ENCODE peak calls at places on chromosomes 7 and 10, in ten cellular contexts. S is lung; M is tibial nerve; E is hepatocyte; N is Peyer's patch; O is CD4-positive, alpha-beta memory T cell; X is adrenal gland; L is SJCRH30; G is A549; K is SJSA1. P is an unnamed sample. For H3K9me3 and H3K4me1, the result is how much of the 10 kb centered on the place peaks cover.

GRCh38 chr10:114301951-114302710 is 63.1 kb downstream of the VWA2 start:
- DNase-seq in S (no peak), M (no peak), E (no peak), N (peak), O (no peak), X (no peak), L (no peak), G (no peak), K (no peak), P (no peak)

GRCh38 chr10:34866848-34867247 is 51.8 kb upstream of the PARD3 start:
- DNase-seq in S (no peak), M (no peak), E (no peak), N (no peak), O (no peak), X (peak), L (peak), G (no peak), K (no peak), P (peak)

GRCh38 chr10:61781969-61782403 is 119.3 kb downstream of the CABCOCO1 start:
- DNase-seq in S (no peak), M (no peak), E (peak), N (no peak), O (no peak), X (no peak), L (no peak), G (no peak), K (no peak), P (no peak)

GRCh38 chr7:2862831-2863361 is 18.8 kb upstream of the GNA12 start:
- DNase-seq in S (no peak), M (no peak), E (no peak), N (no peak), O (no peak), X (no peak), L (peak), G (no peak), K (peak), P (no peak)

GRCh38 chr10:60491162-60491561 is 101.5 kb upstream of the ANK3 start:
- DNase-seq in S (no peak), M (no peak), E (no peak), N (no peak), O (no peak), X (no peak), L (no peak), G (no peak), K (no peak), P (no peak)

GRCh38 chr10:47276576-47277351 is 23.2 kb upstream of the GDF10 start:
- DNase-seq in S (no peak), M (no peak), E (peak), N (no peak), O (no peak), X (no peak), L (no peak), G (no peak), K (no peak), P (no peak)

GRCh38 chr10:49162063-49162462 is 26.1 kb downstream of the TMEM273 start:
- DNase-seq in S (no peak), M (no peak), E (no peak), N (no peak), O (no peak), X (no peak), L (no peak), G (no peak), K (no peak), P (no peak)

GRCh38 chr10:128897414-128897928 is 569.6 kb upstream of the MGMT start:
- DNase-seq in S (peak), M (no peak), E (no peak), N (no peak), O (no peak), X (no peak), L (no peak), G (no peak), K (no peak), P (no peak)

GRCh38 chr7:117621075-117621474 is 141.2 kb downstream of the CFTR start:
- DNase-seq in S (no peak), M (no peak), E (no peak), N (no peak), O (no peak), X (no peak), L (no peak), G (no peak), K (no peak), P (no peak)

GRCh38 chr7:130899638-130900401 is 165.8 kb upstream of the KLF14 start:
- DNase-seq in S (no peak), M (no peak), E (peak), N (peak), O (no peak), X (no peak), L (no peak), G (no peak), K (no peak), P (peak)

GRCh38 chr10:23439920-23440875 is 1.3 kb downstream of the OTUD1 start:
- DNase-seq in S (no peak), M (no peak), E (peak), N (peak), O (peak), X (peak), L (peak), G (peak), K (peak), P (peak)

GRCh38 chr7:75881436-75882095 is 2.7 kb downstream of the RHBDD2 start:
- DNase-seq in S (no peak), M (no peak), E (no peak), N (no peak), O (no peak), X (no peak), L (no peak), G (no peak), K (no peak), P (no peak)

GRCh38 chr10:122503004-122503403 is 41.7 kb downstream of the HTRA1 start:
- DNase-seq in S (no peak), M (no peak), E (no peak), N (no peak), O (no peak), X (no peak), L (no peak), G (no peak), K (no peak), P (no peak)

GRCh38 chr10:68666280-68666760 is 54.7 kb upstream of the CCAR1 start:
- DNase-seq in S (no peak), M (no peak), E (no peak), N (no peak), O (no peak), X (no peak), L (no peak), G (no peak), K (peak), P (no peak)

GRCh38 chr7:87759511-87759910 is 116.6 kb downstream of the SLC25A40 start:
- DNase-seq in S (no peak), M (no peak), E (no peak), N (no peak), O (no peak), X (no peak), L (no peak), G (no peak), K (no peak), P (no peak)

GRCh38 chr10:105044902-105045301 is 403.8 kb downstream of the SORCS3 start:
- DNase-seq in S (no peak), M (no peak), E (no peak), N (no peak), O (no peak), X (no peak), L (no peak), G (no peak), K (no peak), P (no peak)

GRCh38 chr10:105037029-105037428 is 395.9 kb downstream of the SORCS3 start:
- DNase-seq in S (no peak), M (no peak), E (no peak), N (no peak), O (no peak), X (no peak), L (no peak), G (no peak), K (no peak), P (no peak)

GRCh38 chr10:105041956-105042355 is 400.9 kb downstream of the SORCS3 start:
- DNase-seq in S (no peak), M (no peak), E (no peak), N (no peak), O (no peak), X (no peak), L (no peak), G (no peak), K (no peak), P (no peak)

DNA sequence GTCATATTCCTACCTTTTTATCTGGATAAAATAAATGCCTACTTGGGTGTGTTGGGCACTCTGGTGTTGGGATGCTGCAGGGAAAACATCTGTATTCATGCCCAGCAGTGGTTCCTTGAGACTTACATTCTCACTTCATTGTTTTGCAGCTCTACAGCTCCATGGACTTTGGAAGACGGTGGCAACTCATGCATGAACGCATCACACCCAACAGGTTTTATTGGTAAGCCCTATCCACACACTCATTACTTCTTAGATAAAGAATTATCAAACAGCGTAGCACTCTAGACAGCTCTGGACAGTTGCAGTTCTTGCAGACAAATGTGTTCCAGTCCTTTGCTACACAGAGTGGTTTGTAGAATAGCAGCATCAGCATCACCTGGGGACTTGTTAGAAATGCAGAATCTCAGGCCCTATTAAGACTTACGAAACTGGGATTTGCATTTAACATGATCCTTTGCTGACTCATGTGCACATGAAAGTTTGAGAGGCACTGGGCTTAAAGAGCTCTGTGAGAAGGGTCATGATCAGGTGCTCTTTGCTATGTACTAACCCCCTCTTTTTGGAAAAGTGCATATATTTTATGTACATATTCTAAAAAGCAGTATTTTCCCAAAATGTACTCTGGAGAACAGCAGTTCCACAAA is 401.9 kb downstream of the SORCS3 start:
- DNase-seq in S (no peak), M (no peak), E (no peak), N (no peak), O (no peak), X (no peak), L (no peak), G (no peak), K (no peak), P (no peak)
- H3K9me3 ChIP-seq in S (under half), M (under half), E (under half), N (under half), O (under half), X (under half), L (under half), G (under half), K (under half), P (under half)

GRCh38 chr10:123833170-123833850 is 58.3 kb downstream of the CPXM2 start:
- DNase-seq in S (peak), M (no peak), E (no peak), N (no peak), O (no peak), X (no peak), L (no peak), G (no peak), K (no peak), P (no peak)
- H3K4me1 ChIP-seq in S (under half), M (under half), E (under half), N (under half), O (under half), X (under half), L (under half), G (under half), K (under half), P (under half)

GRCh38 chr7:139915864-139916716 is 87.0 kb downstream of the TBXAS1 start:
- DNase-seq in S (peak), M (no peak), E (peak), N (no peak), O (peak), X (peak), L (peak), G (peak), K (peak), P (peak)
- H3K4me3 ChIP-seq in S (no peak), M (no peak), E (no peak), N (no peak), O (no peak), X (no peak), L (no peak), G (no peak), K (no peak), P (no peak)

DNA sequence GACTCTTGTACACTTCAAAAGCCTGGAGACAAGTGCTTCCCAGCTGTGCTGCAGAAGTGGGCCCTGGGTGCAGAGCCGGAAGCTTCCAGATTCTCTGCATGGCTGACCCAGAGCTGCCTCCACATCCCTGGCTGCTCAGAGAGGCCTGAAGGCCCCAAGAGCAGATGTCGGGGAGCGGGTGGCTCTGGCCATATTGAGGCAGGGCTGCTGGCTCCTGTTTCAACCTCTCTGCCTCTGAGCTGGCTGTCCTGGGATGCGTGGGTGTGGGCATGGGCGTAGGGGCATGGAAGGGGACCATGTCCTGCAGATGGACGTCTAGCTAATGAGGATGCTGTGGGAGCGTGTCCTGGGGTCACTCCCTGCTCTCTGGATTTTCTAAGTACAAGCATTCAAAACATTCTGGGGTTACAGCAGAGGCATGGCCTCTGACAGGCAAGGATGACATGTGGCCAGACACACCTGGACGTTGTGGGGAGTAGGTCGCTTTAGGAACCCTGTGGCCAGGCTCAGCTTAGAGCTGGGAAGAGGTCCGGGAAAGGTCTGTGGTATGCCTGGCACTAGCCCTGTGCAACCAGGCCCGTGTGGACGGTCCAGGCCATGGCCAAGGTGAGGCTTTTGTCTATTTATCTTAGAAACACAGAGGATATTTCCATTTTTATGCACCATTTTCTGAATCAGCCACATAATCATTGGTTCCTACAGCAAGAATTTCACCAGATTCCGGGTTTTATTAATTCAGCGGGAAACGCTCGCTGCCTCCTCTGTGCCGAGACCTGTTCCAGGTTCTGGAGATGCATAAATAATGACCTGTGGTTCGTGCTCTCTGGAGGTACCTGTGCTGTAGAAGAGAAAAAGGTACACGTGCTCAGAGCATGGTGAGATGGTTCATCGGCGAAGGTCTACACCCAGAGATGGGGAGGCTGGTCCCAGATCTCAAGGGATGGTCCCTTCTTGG is 361.1 kb downstream of the GLRX3 start:
- DNase-seq in S (no peak), M (no peak), E (no peak), N (no peak), O (no peak), X (no peak), L (no peak), G (no peak), K (no peak), P (no peak)
- H3K9me3 ChIP-seq in S (under half), M (under half), E (under half), N (under half), O (under half), X (under half), L (under half), G (under half), K (under half), P (under half)

GRCh38 chr7:132246591-132246990 is 329.7 kb downstream of the PLXNA4 start:
- DNase-seq in S (no peak), M (no peak), E (no peak), N (no peak), O (no peak), X (no peak), L (no peak), G (no peak), K (no peak), P (no peak)
- H3K4me1 ChIP-seq in S (under half), M (under half), E (under half), N (under half), O (under half), X (under half), L (under half), G (under half), K (under half), P (under half)

DNA sequence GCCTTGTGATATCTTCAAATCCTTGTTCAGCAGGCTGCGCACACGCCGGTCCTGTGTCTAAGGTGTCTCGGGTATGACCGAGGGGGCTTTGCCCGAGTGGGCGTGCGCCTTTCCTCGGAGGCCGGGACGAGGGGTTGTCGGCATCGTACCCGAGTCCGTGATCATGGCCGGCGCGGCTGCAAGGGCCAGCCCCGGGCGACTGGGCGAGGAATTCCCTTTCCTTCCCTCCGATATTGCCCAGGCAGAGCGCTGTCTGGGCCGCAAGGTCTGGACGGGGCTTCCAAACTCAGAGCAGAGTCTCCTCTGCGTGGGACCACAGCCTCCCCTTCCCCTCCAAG is 59.7 kb downstream of the ZNF467 start:
- DNase-seq in S (no peak), M (no peak), E (no peak), N (no peak), O (no peak), X (no peak), L (no peak), G (no peak), K (no peak), P (no peak)
- H3K4me3 ChIP-seq in S (no peak), M (no peak), E (no peak), N (no peak), O (no peak), X (peak), L (no peak), G (no peak), K (no peak), P (no peak)

P was measured in transverse colon.